ENCODE peak calls at places on chromosomes 3 and 15, in six cellular contexts. T, W, N, F, X and Y are unnamed samples.

GRCh38 chr3:82824491-82824890 is 1063.0 kb upstream of the GBE1 start:
- DNase-seq in T (no peak), W (no peak), N (no peak), F (no peak), X (no peak), Y (no peak)

GRCh38 chr3:194091141-194091540 is 44.8 kb upstream of the HES1 start:
- DNase-seq in T (no peak), W (no peak), N (peak; percentile 95), F (no peak), X (no peak), Y (no peak)

GRCh38 chr15:92074646-92075045 is 221.1 kb downstream of the SLCO3A1 start:
- DNase-seq in T (no peak), W (peak; percentile 70), N (peak; percentile 93), F (no peak), X (peak; percentile 89), Y (no peak)

GRCh38 chr3:14796403-14797077 is 22.2 kb upstream of the FGD5 start:
- DNase-seq in T (no peak), W (no peak), N (no peak), F (no peak), X (no peak), Y (no peak)

GRCh38 chr3:63652066-63652725 is at the start of gene SNTN:
- DNase-seq in T (no peak), W (no peak), N (no peak), F (no peak), X (no peak), Y (no peak)

GRCh38 chr15:89659295-89659694 is 4.0 kb upstream of the KIF7 start:
- DNase-seq in T (no peak), W (no peak), N (no peak), F (no peak), X (no peak), Y (no peak)

GRCh38 chr3:169661567-169662214 is 1.8 kb downstream of the MECOM start:
- DNase-seq in T (no peak), W (peak; percentile 34), N (peak; percentile 59), F (no peak), X (no peak), Y (no peak)

GRCh38 chr3:119343719-119344118 is 49.5 kb downstream of the ARHGAP31 start:
- DNase-seq in T (no peak), W (no peak), N (no peak), F (no peak), X (no peak), Y (no peak)